ENCODE peak calls at places on chromosomes 3 and 15, in six cellular contexts. Z is upper lobe of right lung, Y is lower leg skin, F is tibial artery, B is OCI-LY7, W is B cell. H is an unnamed sample.

GRCh38 chr3:101340591-101340990 is 20.2 kb upstream of the IMPG2 start:
- DNase-seq in B (no peak), F (no peak), W (no peak), Y (no peak), Z (no peak), H (no peak)

GRCh38 chr15:73800662-73801345 is 47.7 kb upstream of the INSYN1 start:
- DNase-seq in Z (no peak), F (peak), Y (no peak), B (no peak), W (no peak), H (no peak)

GRCh38 chr3:163071684-163072083 is 1575.1 kb downstream of the OTOL1 start:
- DNase-seq in Y (no peak), B (no peak), Z (no peak), F (no peak), W (no peak), H (no peak)

GRCh38 chr15:99842071-99842470 is 108.8 kb upstream of the LYSMD4 start:
- DNase-seq in Y (no peak), F (no peak), W (no peak), B (no peak), Z (no peak), H (no peak)

GRCh38 chr3:194137314-194138097 is 1.6 kb downstream of the HES1 start:
- DNase-seq in F (peak), Z (peak), Y (peak), W (peak), B (peak), H (no peak)

GRCh38 chr15:41494922-41495735 is 1.5 kb downstream of the ITPKA start:
- DNase-seq in B (peak), Z (no peak), W (peak), Y (no peak), F (no peak), H (no peak)

GRCh38 chr3:78644847-78645246 is 1123.0 kb downstream of the ROBO1 start:
- DNase-seq in Z (no peak), F (no peak), Y (no peak), B (no peak), W (no peak), H (no peak)

GRCh38 chr3:114067804-114068203 is 11.3 kb downstream of the QTRT2 start:
- DNase-seq in B (no peak), W (no peak), Z (no peak), F (no peak), Y (no peak), H (no peak)

GRCh38 chr15:66729339-66729951 is 27.4 kb downstream of the SMAD6 start:
- DNase-seq in Y (no peak), Z (no peak), B (no peak), W (no peak), F (no peak), H (no peak)

GRCh38 chr15:30882861-30883433 is 20.8 kb upstream of the FAN1 start:
- DNase-seq in B (no peak), Y (no peak), F (no peak), W (no peak), Z (no peak), H (no peak)

GRCh38 chr3:43185656-43186375 is 79.9 kb upstream of the POMGNT2 start:
- DNase-seq in Z (no peak), F (no peak), Y (no peak), W (no peak), B (no peak), H (no peak)

GRCh38 chr3:116000315-116000714 is 377.0 kb downstream of the GAP43 start:
- DNase-seq in W (no peak), Y (no peak), F (no peak), B (no peak), Z (no peak), H (no peak)

DNA sequence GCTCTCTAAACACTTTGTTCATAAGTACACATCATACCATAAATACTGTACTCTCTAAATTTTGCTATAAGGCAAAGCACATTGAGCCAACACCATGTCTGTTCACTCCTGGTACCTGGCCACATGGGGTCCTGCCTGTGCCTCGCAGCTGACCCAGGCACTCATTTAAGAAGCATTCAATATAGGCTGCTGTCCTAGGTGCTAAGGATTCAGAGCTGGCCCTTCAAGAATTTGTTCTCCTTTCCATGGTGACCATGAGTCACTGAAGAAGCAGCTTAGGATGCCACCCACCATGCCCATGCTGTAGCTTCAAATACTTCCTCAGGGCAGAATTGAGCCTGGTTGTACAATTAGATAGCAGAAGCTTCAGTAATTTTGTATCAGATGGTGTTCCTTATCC is 119.2 kb upstream of the ZBED2 start:
- DNase-seq in B (no peak), Z (no peak), F (no peak), Y (no peak), W (no peak), H (no peak)
- TF ChIP-seq CTCF in B (no peak), Z (no peak), F (no peak), Y (no peak), W (no peak), H (no peak)

GRCh38 chr3:107369791-107370190 is 7.4 kb upstream of the CCDC54 start:
- DNase-seq in W (no peak), Z (no peak), F (no peak), B (no peak), Y (no peak), H (no peak)
- TF ChIP-seq CTCF in W (no peak), Z (no peak), F (no peak), B (no peak), Y (no peak), H (no peak)

GRCh38 chr15:67782592-67782991 is 42.7 kb upstream of the SKOR1 start:
- DNase-seq in B (peak), Z (no peak), Y (no peak), W (no peak), F (no peak), H (no peak)

GRCh38 chr15:67781907-67782559 is 43.3 kb upstream of the SKOR1 start:
- DNase-seq in F (no peak), B (no peak), Z (no peak), Y (no peak), W (no peak), H (no peak)

GRCh38 chr15:67784856-67785430 is 40.4 kb upstream of the SKOR1 start:
- DNase-seq in Z (no peak), W (no peak), F (no peak), Y (no peak), B (no peak), H (no peak)

GRCh38 chr15:67784057-67784781 is 41.1 kb upstream of the SKOR1 start:
- DNase-seq in Y (no peak), Z (no peak), B (peak), W (peak), F (no peak), H (no peak)

GRCh38 chr15:67783303-67783702 is 42.0 kb upstream of the SKOR1 start:
- DNase-seq in W (peak), F (no peak), Z (no peak), Y (no peak), B (peak), H (no peak)
- TF ChIP-seq CTCF in W (peak), F (no peak), Z (no peak), Y (no peak), B (peak), H (no peak)

DNA sequence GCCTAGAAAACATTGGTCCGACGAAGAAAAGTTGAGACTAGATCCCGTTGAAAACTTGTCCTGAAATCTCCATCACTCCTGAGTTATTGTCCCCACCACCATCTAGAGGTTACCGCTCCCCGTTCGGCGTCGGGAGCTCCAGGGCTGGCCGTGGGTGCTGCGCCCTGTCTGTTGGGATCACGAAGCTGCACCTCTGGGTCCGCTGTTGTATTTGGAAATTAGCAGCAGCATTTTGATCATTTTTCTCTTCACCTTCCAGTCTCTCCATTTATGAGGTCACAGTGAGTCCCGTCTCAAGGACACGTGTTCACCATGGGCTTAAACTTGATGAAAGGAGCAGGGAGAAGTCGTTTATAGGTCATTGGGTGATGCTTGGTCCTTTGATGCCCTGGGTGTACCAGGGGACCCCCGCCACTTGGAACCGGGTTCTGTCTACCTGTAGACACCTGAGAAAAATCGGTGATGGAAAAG is 565 bp downstream of the MANF start:
- DNase-seq in F (no peak), B (peak), W (no peak), Y (no peak), Z (no peak), H (no peak)
- TF ChIP-seq CTCF in F (no peak), B (peak), W (no peak), Y (no peak), Z (no peak), H (no peak)

GRCh38 chr3:9886328-9886727 is 4.1 kb upstream of the JAGN1 start:
- DNase-seq in Y (no peak), F (no peak), B (no peak), Z (no peak), W (no peak), H (no peak)
- TF ChIP-seq CTCF in Y (no peak), F (no peak), B (no peak), Z (no peak), W (no peak), H (no peak)

GRCh38 chr3:52040600-52040999 is 15.8 kb downstream of the DUSP7 start:
- DNase-seq in Y (no peak), Z (no peak), F (no peak), W (no peak), B (no peak), H (no peak)

GRCh38 chr3:52039846-52040245 is 16.5 kb downstream of the DUSP7 start:
- DNase-seq in B (no peak), Z (peak), Y (no peak), F (peak), W (no peak), H (no peak)

GRCh38 chr3:52039426-52039825 is 16.9 kb downstream of the DUSP7 start:
- DNase-seq in F (no peak), B (no peak), Z (no peak), W (no peak), Y (no peak), H (no peak)

GRCh38 chr3:52043750-52044149 is 12.6 kb downstream of the DUSP7 start:
- DNase-seq in B (no peak), Z (no peak), F (no peak), Y (no peak), W (no peak), H (no peak)

DNA sequence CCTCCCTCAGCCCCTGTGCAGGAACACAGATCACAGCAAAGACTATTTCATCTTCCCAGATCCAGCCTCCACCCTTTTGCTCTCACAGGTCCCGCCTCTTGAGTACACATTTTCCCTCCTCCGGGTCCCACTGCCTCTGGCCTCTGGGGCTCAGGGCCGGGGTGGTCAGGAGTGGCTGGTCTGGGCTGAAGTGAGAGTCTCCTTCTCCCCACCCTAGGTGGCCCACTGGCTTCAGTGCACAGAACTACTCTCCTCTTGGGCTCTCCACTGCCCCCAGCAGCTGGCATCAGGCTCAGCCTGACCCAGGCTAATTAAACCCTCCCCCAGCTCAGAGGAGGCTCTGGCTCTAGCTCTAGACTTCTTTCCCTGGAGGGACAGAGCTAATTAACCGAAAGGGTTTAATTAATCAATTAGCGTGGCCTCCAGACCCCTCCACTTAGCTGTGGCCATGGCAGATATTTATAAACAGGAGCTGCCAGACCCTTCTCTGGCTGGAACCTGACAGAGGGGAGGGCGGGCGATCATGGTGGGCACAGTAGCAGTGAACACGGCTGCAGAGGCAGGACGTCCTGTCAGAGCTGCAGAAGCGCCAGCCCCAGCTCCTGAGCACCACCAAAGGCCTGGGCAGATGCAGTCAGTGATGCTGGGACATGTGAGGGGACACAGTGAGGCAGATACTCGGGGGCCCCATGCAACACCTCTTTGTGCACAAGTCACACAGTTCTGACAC is 15.1 kb downstream of the DUSP7 start:
- DNase-seq in W (no peak), F (no peak), Z (no peak), B (no peak), Y (no peak), H (no peak)
- TF ChIP-seq CTCF in W (no peak), F (no peak), Z (peak), B (peak), Y (no peak), H (no peak)

GRCh38 chr3:183195266-183195665 is 32.7 kb upstream of the LAMP3 start:
- DNase-seq in Z (no peak), F (no peak), B (no peak), Y (no peak), W (no peak), H (no peak)

GRCh38 chr3:183203670-183204069 is 41.1 kb upstream of the LAMP3 start:
- DNase-seq in Y (no peak), B (no peak), F (no peak), Z (no peak), W (no peak), H (no peak)

GRCh38 chr3:183197734-183198133 is 35.2 kb upstream of the LAMP3 start:
- DNase-seq in Z (no peak), Y (no peak), F (no peak), W (no peak), B (no peak), H (no peak)

GRCh38 chr3:183202004-183202722 is 39.6 kb upstream of the LAMP3 start:
- DNase-seq in B (no peak), W (no peak), Z (no peak), Y (no peak), F (no peak), H (no peak)

DNA sequence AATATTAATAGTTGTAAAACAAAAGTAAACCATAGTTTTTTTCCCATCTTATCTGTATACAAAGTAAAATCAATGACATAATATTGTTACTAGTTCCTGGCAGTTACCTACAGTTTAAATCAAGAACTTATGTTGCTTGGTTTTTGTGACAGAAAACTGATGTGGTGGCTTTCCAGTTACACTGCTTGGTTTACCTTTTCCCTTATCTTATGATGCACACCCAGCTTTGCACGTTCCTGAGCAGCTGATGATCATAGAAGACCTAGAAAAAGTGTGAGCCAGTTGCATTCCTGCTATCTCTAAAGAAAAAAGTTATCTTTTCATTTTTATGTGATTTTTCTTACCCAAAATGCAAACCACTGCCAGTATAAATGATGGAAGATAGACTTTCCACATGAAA is 36.4 kb upstream of the LAMP3 start:
- DNase-seq in F (no peak), Z (no peak), W (no peak), Y (no peak), B (no peak), H (no peak)
- TF ChIP-seq CTCF in F (no peak), Z (no peak), W (no peak), Y (no peak), B (no peak), H (no peak)

DNA sequence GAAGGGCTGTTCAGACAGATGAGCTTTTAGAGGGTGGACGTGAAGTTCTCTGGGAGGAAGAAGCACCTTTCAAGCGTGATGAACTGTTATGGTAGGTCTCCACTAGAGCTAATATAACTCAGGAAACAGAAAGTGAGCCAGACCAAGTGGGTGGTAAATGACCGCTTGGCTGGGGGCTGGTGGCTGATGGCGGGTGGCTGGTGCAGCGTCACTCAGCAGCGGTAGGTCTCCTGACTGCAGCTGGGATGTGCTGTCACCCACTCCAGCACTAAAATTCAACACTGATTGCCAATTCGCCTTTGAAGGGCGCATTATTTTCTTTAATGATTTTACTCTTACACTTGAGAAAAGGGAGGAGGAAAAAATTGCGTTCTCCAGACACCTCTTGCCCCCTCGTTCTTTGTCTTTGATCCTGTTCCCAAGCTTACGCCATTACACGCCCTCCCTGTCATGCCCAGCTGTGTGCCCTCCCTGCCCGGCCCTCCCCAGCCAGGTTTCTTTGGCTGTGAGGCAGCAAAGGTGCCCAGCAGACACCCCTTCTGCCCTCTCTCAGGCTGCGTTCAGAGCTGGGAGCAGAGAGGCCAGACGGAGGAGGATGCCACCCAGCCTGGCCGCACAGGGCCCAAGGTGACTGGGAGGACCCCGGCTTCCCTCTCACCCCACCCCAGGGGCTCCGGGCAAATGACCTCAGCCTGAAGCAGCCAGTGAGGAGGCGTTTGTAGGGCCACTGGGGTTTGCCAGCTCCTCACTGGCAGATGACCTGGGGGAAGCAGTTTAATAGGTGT is 31.0 kb upstream of the LACTB start:
- DNase-seq in Z (no peak), Y (no peak), F (no peak), B (no peak), W (no peak), H (no peak)
- TF ChIP-seq CTCF in Z (no peak), Y (no peak), F (no peak), B (no peak), W (no peak), H (no peak)

DNA sequence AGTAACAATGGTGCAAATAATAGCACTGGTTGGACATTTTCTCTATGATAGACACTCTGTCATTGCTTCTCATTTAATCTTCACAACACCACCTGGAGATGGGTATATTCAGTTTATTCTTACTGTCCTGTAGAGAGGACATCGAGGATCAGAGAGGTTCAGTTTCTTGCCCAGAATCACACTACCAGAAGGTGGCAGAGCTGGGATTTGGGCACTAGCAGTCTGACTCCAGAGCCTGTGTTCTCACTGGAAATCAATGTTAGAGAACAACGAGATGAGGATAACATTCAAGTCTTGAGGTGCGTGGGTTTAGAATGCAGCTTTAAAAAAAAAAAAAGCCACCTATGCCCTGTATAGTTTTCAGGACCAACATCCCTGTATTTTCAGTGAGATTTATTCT is 127.8 kb downstream of the SYNPR start:
- DNase-seq in B (no peak), Y (no peak), Z (no peak), F (no peak), W (no peak), H (no peak)
- TF ChIP-seq CTCF in B (no peak), Y (no peak), Z (no peak), F (no peak), W (no peak), H (no peak)

DNA sequence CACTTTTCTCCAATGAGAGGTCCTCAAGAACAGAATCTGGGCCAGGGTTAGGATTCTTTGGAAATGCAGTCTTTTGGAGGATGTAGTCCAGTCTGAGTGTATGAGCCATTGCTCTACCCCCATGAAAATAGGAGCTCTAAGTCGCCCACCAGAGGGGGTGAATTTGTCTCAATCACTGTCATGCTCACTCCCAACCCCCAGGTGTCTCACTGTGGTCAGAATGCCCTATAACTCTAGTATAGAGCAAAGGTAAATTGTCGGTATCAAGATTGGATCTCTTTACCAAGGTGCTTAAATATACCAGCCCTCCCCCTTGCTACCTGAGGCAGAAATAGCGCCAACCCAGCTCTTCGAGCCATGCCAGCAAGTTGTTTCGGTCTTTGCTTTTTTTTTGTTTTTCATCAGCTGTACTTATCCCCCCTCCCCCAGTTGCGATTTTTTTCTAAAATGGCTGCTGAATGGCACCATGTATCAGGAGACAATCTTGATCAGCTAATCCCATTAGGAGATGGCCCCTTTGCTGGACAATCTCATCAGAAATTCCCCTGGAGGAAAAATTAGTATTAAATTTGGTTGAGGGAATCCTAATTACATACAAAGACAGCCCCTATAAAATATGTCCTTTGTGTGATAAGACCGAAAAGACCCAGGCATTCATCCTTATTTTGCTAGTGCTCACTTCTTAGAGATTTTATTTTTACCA is 130.7 kb downstream of the EBLN2 start:
- DNase-seq in Z (no peak), B (peak), Y (no peak), F (no peak), W (no peak), H (no peak)
- TF ChIP-seq CTCF in Z (no peak), B (peak), Y (no peak), F (no peak), W (no peak), H (no peak)

H was measured in omental fat pad.